ENCODE peak calls at places on chromosomes 16 and 17, in six cellular contexts. Q is ACHN; L is mesendoderm; W is stimulated activated CD8-positive, alpha-beta memory T cell treated with anti-CD3 and anti-CD28 coated beads, Interleukin-15, amount 100 ng/mL, for 24 hours; G is NCI-H526 treated with DMSO at 0.1 percent for 48 hours; M is NB4. N is an unnamed sample.

GRCh38 chr16:87263418-87264052 is 53.7 kb downstream of the C16orf95 start:
- DNase-seq in Q (no peak), L (no peak), W (no peak), G (no peak), M (no peak), N (no peak)

GRCh38 chr16:68265078-68265925 is 976 bp downstream of the SLC7A6 start:
- DNase-seq in Q (peak; percentile 96), L (peak; percentile 86), W (no peak), G (peak; percentile 17), M (peak; percentile 87), N (no peak)

GRCh38 chr17:81241648-81242420 is 2.7 kb downstream of the NDUFAF8 start:
- DNase-seq in Q (peak; percentile 49), L (peak; percentile 75), W (peak; percentile 59), G (no peak), M (peak; percentile 73), N (peak; percentile 81)

GRCh38 chr17:68195667-68196393 is 52.0 kb upstream of the AMZ2 start:
- DNase-seq in Q (no peak), L (peak; percentile 59), W (no peak), G (peak; percentile 13), M (no peak), N (no peak)

GRCh38 chr17:19664136-19664820 is 15.7 kb downstream of the ALDH3A2 start:
- DNase-seq in Q (no peak), L (no peak), W (no peak), G (no peak), M (no peak), N (no peak)

GRCh38 chr17:55743103-55743679 is 7.7 kb upstream of the PCTP start:
- DNase-seq in Q (peak; percentile 20), L (no peak), W (no peak), G (no peak), M (no peak), N (no peak)

GRCh38 chr16:57479422-57480126 is 6.7 kb downstream of the DOK4 start:
- DNase-seq in Q (peak; percentile 30), L (peak; percentile 92), W (no peak), G (peak; percentile 9), M (no peak), N (peak; percentile 55)

GRCh38 chr17:2076461-2076984 is 21.6 kb downstream of the HIC1 start:
- DNase-seq in Q (no peak), L (no peak), W (no peak), G (no peak), M (no peak), N (no peak)

GRCh38 chr17:48236681-48237134 is 129.1 kb downstream of the SNX11 start:
- DNase-seq in Q (peak; percentile 67), L (no peak), W (no peak), G (no peak), M (no peak), N (no peak)

N was measured in D721Med.